ENCODE peak calls at places on chromosomes 6 and 20, in seven cellular contexts. O, M, P, X, H, Z and W are unnamed samples. For H3K27me3, the result is how much of the 10 kb centered on the place peaks cover.

GRCh38 chr6:149508485-149508884 is 23.7 kb upstream of the ZC3H12D start:
- DNase-seq in H (no peak), M (peak), O (no peak), Z (no peak), X (no peak), P (no peak), W (no peak)

GRCh38 chr6:118284736-118285360 is 263.2 kb upstream of the PLN start:
- DNase-seq in O (no peak), P (no peak), M (no peak), Z (no peak), X (no peak), H (no peak), W (no peak)

GRCh38 chr20:35830264-35830663 is 58.4 kb downstream of the PHF20 start:
- DNase-seq in Z (no peak), O (no peak), P (no peak), H (no peak), X (no peak), M (no peak), W (no peak)

GRCh38 chr20:43066061-43066575 is 123.6 kb downstream of the PTPRT start:
- DNase-seq in P (no peak), Z (no peak), O (no peak), X (no peak), M (no peak), H (no peak), W (peak)

GRCh38 chr6:19297880-19298279 is 539.3 kb upstream of the ID4 start:
- DNase-seq in X (no peak), H (no peak), O (no peak), M (no peak), P (no peak), Z (no peak), W (no peak)

GRCh38 chr20:34547844-34548613 is 10.5 kb upstream of the MAP1LC3A start:
- DNase-seq in P (no peak), X (no peak), O (no peak), H (no peak), Z (no peak), M (no peak), W (no peak)

GRCh38 chr20:37992802-37993538 is 40.3 kb downstream of the TTI1 start:
- DNase-seq in Z (peak), X (no peak), M (peak), H (no peak), O (peak), P (peak), W (no peak)

GRCh38 chr6:140464720-140465119 is 1090.3 kb upstream of the CITED2 start:
- DNase-seq in M (no peak), Z (no peak), H (no peak), P (no peak), X (no peak), O (no peak), W (no peak)

GRCh38 chr6:17352302-17352701 is 41.1 kb upstream of the CAP2 start:
- DNase-seq in H (no peak), P (no peak), Z (no peak), O (no peak), X (no peak), M (no peak), W (no peak)

GRCh38 chr6:148517518-148517917 is 174.9 kb downstream of the SASH1 start:
- DNase-seq in X (no peak), P (no peak), O (no peak), M (no peak), H (no peak), Z (no peak), W (no peak)

GRCh38 chr6:7409740-7410139 is 20.1 kb downstream of the RIOK1 start:
- DNase-seq in Z (no peak), M (no peak), P (no peak), H (no peak), O (no peak), X (no peak), W (no peak)

GRCh38 chr20:23826541-23827018 is at the start of gene CST2:
- DNase-seq in Z (no peak), M (no peak), P (no peak), H (no peak), O (no peak), X (no peak), W (no peak)

GRCh38 chr6:157622427-157622826 is 200.6 kb upstream of the SNX9 start:
- DNase-seq in H (no peak), O (no peak), M (no peak), Z (no peak), X (no peak), P (no peak), W (no peak)

GRCh38 chr20:23085415-23086055 is 589 bp downstream of the CD93 start:
- DNase-seq in H (no peak), X (no peak), P (no peak), M (no peak), Z (peak), O (no peak), W (no peak)

GRCh38 chr20:56683077-56683865 is 54.2 kb downstream of the TFAP2C start:
- DNase-seq in Z (no peak), O (no peak), P (no peak), X (no peak), H (no peak), M (no peak), W (no peak)

GRCh38 chr6:111572216-111572706 is 33.4 kb downstream of the TRAF3IP2 start:
- DNase-seq in M (no peak), H (no peak), O (no peak), Z (no peak), X (no peak), P (no peak), W (no peak)

GRCh38 chr20:45850926-45851325 is 6.3 kb downstream of the ACOT8 start:
- DNase-seq in X (no peak), P (no peak), Z (no peak), H (no peak), O (no peak), M (no peak), W (no peak)

GRCh38 chr6:40244684-40245083 is 310.4 kb upstream of the MOCS1 start:
- DNase-seq in O (no peak), H (no peak), X (no peak), M (no peak), P (no peak), Z (no peak), W (no peak)

GRCh38 chr6:82017316-82017715 is 230.2 kb downstream of the IBTK start:
- DNase-seq in O (peak), H (peak), X (no peak), P (no peak), M (no peak), Z (no peak), W (no peak)

GRCh38 chr20:59073582-59073981 is 31.0 kb upstream of the PRELID3B start:
- DNase-seq in P (no peak), H (no peak), O (no peak), X (no peak), Z (no peak), M (no peak), W (no peak)

GRCh38 chr6:100001915-100002388 is 7.9 kb upstream of the MCHR2 start:
- DNase-seq in M (peak), P (no peak), O (peak), H (peak), X (peak), Z (peak), W (peak)

GRCh38 chr20:44997171-44997570 is 30.9 kb downstream of the STK4 start:
- DNase-seq in P (no peak), Z (no peak), M (no peak), X (no peak), H (no peak), O (no peak), W (no peak)

GRCh38 chr6:28360961-28361360 is 11.2 kb downstream of the ZKSCAN3 start:
- DNase-seq in H (no peak), P (no peak), Z (no peak), X (no peak), M (no peak), O (no peak), W (no peak)

GRCh38 chr20:5680227-5680626 is 70.0 kb upstream of the SHLD1 start:
- DNase-seq in O (no peak), X (no peak), H (no peak), Z (no peak), P (no peak), M (no peak), W (no peak)

GRCh38 chr20:35515949-35516645 is 13.4 kb downstream of the C20orf173 start:
- DNase-seq in H (peak), Z (no peak), X (no peak), O (no peak), M (no peak), P (peak), W (no peak)

GRCh38 chr6:129920103-129920798 is 59.1 kb upstream of the TMEM244 start:
- DNase-seq in M (no peak), H (no peak), P (no peak), Z (no peak), X (no peak), O (no peak), W (no peak)

GRCh38 chr6:90194371-90194841 is 102.2 kb downstream of the BACH2 start:
- DNase-seq in X (no peak), Z (no peak), P (peak), M (no peak), H (no peak), O (no peak), W (peak)

GRCh38 chr6:138035070-138035469 is 72.1 kb downstream of the PERP start:
- DNase-seq in H (no peak), O (no peak), M (no peak), P (no peak), X (no peak), Z (no peak), W (no peak)

GRCh38 chr6:75180864-75181263 is 25.0 kb downstream of the COL12A1 start:
- DNase-seq in H (no peak), X (no peak), O (no peak), P (no peak), Z (no peak), M (no peak), W (no peak)
- H3K27me3 ChIP-seq in H (under half), X (under half), O (under half), P (under half), Z (under half), M (under half), W (under half)

GRCh38 chr20:1324598-1325172 is 4.3 kb downstream of the SDCBP2 start:
- DNase-seq in Z (no peak), O (no peak), M (no peak), H (no peak), X (no peak), P (no peak), W (no peak)
- H3K27me3 ChIP-seq in Z (under half), O (under half), M (under half), H (under half), X (under half), P (under half), W (under half)

GRCh38 chr20:20364747-20365558 is 3.0 kb upstream of the INSM1 start:
- DNase-seq in M (no peak), X (no peak), P (no peak), O (no peak), Z (no peak), H (no peak), W (no peak)

GRCh38 chr20:20360464-20360863 is 7.4 kb upstream of the INSM1 start:
- DNase-seq in O (peak), X (peak), Z (no peak), H (peak), M (peak), P (peak), W (peak)

GRCh38 chr20:20363449-20364015 is 4.4 kb upstream of the INSM1 start:
- DNase-seq in X (no peak), O (no peak), H (no peak), P (no peak), Z (no peak), M (no peak), W (no peak)

GRCh38 chr20:20364016-20364746 is 3.7 kb upstream of the INSM1 start:
- DNase-seq in M (no peak), P (no peak), X (no peak), H (no peak), O (no peak), Z (no peak), W (no peak)

GRCh38 chr20:20362774-20363435 is 5.0 kb upstream of the INSM1 start:
- DNase-seq in O (no peak), Z (no peak), H (no peak), P (no peak), M (no peak), X (no peak), W (no peak)
- H3K27me3 ChIP-seq in O (under half), Z (half or more), H (under half), P (under half), M (under half), X (half or more), W (under half)

GRCh38 chr6:66725670-66726069 is 1018.6 kb upstream of the EYS start:
- DNase-seq in X (no peak), P (no peak), H (no peak), O (no peak), M (no peak), Z (no peak), W (no peak)
- H3K27me3 ChIP-seq in X (under half), P (under half), H (under half), O (under half), M (under half), Z (under half), W (under half)

DNA sequence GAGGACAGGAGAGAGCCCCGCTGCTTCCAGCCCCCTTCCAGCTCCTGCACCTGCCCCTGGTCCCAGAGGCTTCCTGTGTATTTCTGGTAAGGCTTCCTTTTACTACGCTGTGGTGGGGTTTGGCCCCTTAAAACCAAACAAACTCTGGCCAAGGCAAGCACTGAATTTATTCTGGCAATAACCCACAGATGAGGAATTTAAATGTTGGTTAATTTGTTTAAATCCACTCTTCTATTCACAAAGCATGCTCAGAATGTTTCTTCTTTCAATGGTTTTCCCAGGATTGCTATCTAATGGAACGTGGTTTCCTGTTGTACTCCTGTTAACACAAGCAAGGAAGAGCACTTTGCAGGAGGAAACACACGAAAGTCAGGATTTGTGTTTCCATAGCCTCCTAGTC is 236.5 kb upstream of the FOXQ1 start:
- DNase-seq in H (no peak), P (no peak), X (no peak), Z (no peak), M (no peak), O (no peak), W (no peak)
- H3K27me3 ChIP-seq in H (under half), P (under half), X (under half), Z (under half), M (under half), O (under half), W (under half)

DNA sequence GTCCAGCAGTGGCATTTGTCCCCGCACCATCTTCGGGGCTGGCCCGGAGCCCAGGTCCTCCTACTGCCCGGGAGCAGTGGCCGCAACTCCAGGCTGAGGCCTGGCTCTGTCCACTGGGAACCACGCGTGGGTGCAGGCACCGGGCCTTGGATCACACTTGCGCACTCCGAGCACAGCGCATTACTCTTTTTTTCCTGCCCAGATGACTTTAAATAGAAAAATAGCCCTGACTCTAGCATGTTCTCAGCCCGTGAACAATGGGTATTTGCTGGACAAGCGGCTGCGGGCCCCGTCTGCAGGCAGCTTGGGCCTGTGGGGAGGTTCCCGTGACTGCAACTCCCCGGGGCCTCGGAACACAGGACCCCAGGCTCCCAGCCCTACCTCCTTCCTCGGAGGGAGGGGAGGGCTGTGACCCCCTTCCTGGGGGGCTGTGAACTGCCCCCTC is 162.2 kb downstream of the TBXT start:
- DNase-seq in O (peak), M (no peak), P (no peak), X (no peak), H (no peak), Z (peak), W (peak)
- H3K27me3 ChIP-seq in O (under half), M (under half), P (under half), X (under half), H (under half), Z (half or more), W (under half)

GRCh38 chr6:56420296-56420695 is 172.9 kb upstream of the COL21A1 start:
- DNase-seq in H (no peak), O (no peak), M (no peak), Z (no peak), P (no peak), X (no peak), W (no peak)

GRCh38 chr6:56424542-56425083 is 177.2 kb upstream of the COL21A1 start:
- DNase-seq in P (no peak), O (no peak), M (no peak), H (no peak), Z (no peak), X (no peak), W (no peak)

DNA sequence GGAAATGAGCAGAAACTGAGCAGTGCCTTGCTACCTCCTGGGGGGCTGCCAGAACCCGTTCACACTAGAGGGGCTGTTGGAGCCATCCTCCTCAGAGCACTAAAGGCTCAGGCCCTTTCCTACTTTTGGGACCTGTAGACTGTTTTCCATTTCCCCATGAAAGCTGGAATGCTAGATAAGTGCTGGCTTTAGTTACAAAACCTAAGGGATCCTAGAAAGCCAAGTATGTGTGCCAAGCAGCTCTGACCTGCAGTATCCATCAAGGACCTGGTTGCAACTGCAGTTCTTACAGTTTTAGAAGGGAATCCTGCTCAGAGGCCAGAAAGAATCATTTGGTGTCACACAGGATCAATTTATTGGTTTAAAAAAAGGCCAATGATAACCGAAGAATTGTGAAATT is 176.7 kb upstream of the COL21A1 start:
- DNase-seq in M (no peak), X (no peak), O (no peak), Z (no peak), H (no peak), P (no peak), W (no peak)
- H3K27me3 ChIP-seq in M (under half), X (under half), O (under half), Z (under half), H (under half), P (under half), W (under half)

GRCh38 chr6:167825759-167826229 is 917 bp upstream of the AFDN start:
- DNase-seq in O (peak), M (peak), Z (peak), P (no peak), H (peak), X (no peak), W (peak)
- H3K27me3 ChIP-seq in O (under half), M (under half), Z (under half), P (under half), H (under half), X (under half), W (under half)